ENCODE peak calls at places on chromosomes 1 and 21, in ten cellular contexts. One of them, this sample, is unnamed.
A peak's percentile ranks its signal among the peaks of the same experiment; 100 is the strongest.

GRCh38 chr1:236141447-236142357 is 637 bp upstream of the GPR137B start:
- DNase-seq in A549: peak; percentile 43
- DNase-seq in heart left ventricle: no peak
- DNase-seq in cardiac muscle cell: peak; percentile 52
- DNase-seq in uterus: no peak
- DNase-seq in breast epithelium: no peak
- DNase-seq in prostate gland: no peak
- DNase-seq in mammary epithelial cell: peak; percentile 40
- DNase-seq in Panc1: no peak
- DNase-seq in body of pancreas: no peak
- DNase-seq in this sample: peak; percentile 40

GRCh38 chr1:162056568-162056967 is 12.9 kb upstream of the NOS1AP start:
- DNase-seq in A549: no peak
- DNase-seq in heart left ventricle: no peak
- DNase-seq in cardiac muscle cell: no peak
- DNase-seq in uterus: no peak
- DNase-seq in breast epithelium: no peak
- DNase-seq in prostate gland: no peak
- DNase-seq in mammary epithelial cell: no peak
- DNase-seq in Panc1: no peak
- DNase-seq in body of pancreas: no peak
- DNase-seq in this sample: no peak

GRCh38 chr1:43421976-43422750 is 31.6 kb downstream of the HYI start:
- DNase-seq in A549: no peak
- DNase-seq in heart left ventricle: no peak
- DNase-seq in cardiac muscle cell: no peak
- DNase-seq in uterus: no peak
- DNase-seq in breast epithelium: no peak
- DNase-seq in prostate gland: no peak
- DNase-seq in mammary epithelial cell: no peak
- DNase-seq in Panc1: no peak
- DNase-seq in body of pancreas: no peak
- DNase-seq in this sample: no peak

GRCh38 chr1:162069334-162070093 is at the start of gene NOS1AP:
- DNase-seq in A549: peak; percentile 63
- DNase-seq in heart left ventricle: peak; percentile 76
- DNase-seq in cardiac muscle cell: peak; percentile 91
- DNase-seq in uterus: peak; percentile 31
- DNase-seq in breast epithelium: peak; percentile 79
- DNase-seq in prostate gland: peak; percentile 86
- DNase-seq in mammary epithelial cell: peak; percentile 68
- DNase-seq in Panc1: no peak
- DNase-seq in body of pancreas: peak; percentile 85
- DNase-seq in this sample: peak; percentile 69

GRCh38 chr1:216632980-216633379 is 90.2 kb downstream of the ESRRG start:
- DNase-seq in A549: no peak
- DNase-seq in heart left ventricle: no peak
- DNase-seq in cardiac muscle cell: peak; percentile 30
- DNase-seq in uterus: no peak
- DNase-seq in breast epithelium: no peak
- DNase-seq in prostate gland: no peak
- DNase-seq in mammary epithelial cell: no peak
- DNase-seq in Panc1: no peak
- DNase-seq in body of pancreas: no peak
- DNase-seq in this sample: no peak

GRCh38 chr1:9195651-9196050 is 38.9 kb upstream of the H6PD start:
- DNase-seq in A549: no peak
- DNase-seq in heart left ventricle: no peak
- DNase-seq in cardiac muscle cell: no peak
- DNase-seq in uterus: no peak
- DNase-seq in breast epithelium: no peak
- DNase-seq in prostate gland: no peak
- DNase-seq in mammary epithelial cell: no peak
- DNase-seq in Panc1: no peak
- DNase-seq in body of pancreas: no peak
- DNase-seq in this sample: no peak

GRCh38 chr21:28308516-28308915 is 684.2 kb downstream of the LTN1 start:
- DNase-seq in A549: no peak
- DNase-seq in heart left ventricle: no peak
- DNase-seq in cardiac muscle cell: no peak
- DNase-seq in uterus: no peak
- DNase-seq in breast epithelium: no peak
- DNase-seq in prostate gland: no peak
- DNase-seq in mammary epithelial cell: peak; percentile 58
- DNase-seq in Panc1: no peak
- DNase-seq in body of pancreas: no peak
- DNase-seq in this sample: no peak

GRCh38 chr1:16068356-16069270 is 4.8 kb downstream of the FAM131C start:
- DNase-seq in A549: no peak
- DNase-seq in heart left ventricle: peak; percentile 73
- DNase-seq in cardiac muscle cell: no peak
- DNase-seq in uterus: no peak
- DNase-seq in breast epithelium: no peak
- DNase-seq in prostate gland: no peak
- DNase-seq in mammary epithelial cell: peak; percentile 24
- DNase-seq in Panc1: no peak
- DNase-seq in body of pancreas: peak; percentile 67
- DNase-seq in this sample: peak; percentile 62

GRCh38 chr1:225845633-225846259 is 35.8 kb downstream of the EPHX1 start:
- DNase-seq in A549: peak; percentile 88
- DNase-seq in heart left ventricle: peak; percentile 80
- DNase-seq in cardiac muscle cell: peak; percentile 77
- DNase-seq in uterus: peak; percentile 86
- DNase-seq in breast epithelium: peak; percentile 79
- DNase-seq in prostate gland: peak; percentile 82
- DNase-seq in mammary epithelial cell: peak; percentile 56
- DNase-seq in Panc1: peak; percentile 10
- DNase-seq in body of pancreas: peak; percentile 79
- DNase-seq in this sample: peak; percentile 81

GRCh38 chr1:66274634-66275033 is 259.3 kb upstream of the SGIP1 start:
- DNase-seq in A549: no peak
- DNase-seq in heart left ventricle: no peak
- DNase-seq in cardiac muscle cell: no peak
- DNase-seq in uterus: no peak
- DNase-seq in breast epithelium: no peak
- DNase-seq in prostate gland: no peak
- DNase-seq in mammary epithelial cell: peak; percentile 85
- DNase-seq in Panc1: no peak
- DNase-seq in body of pancreas: no peak
- DNase-seq in this sample: no peak

GRCh38 chr21:21101911-21102310 is 103.7 kb downstream of the NCAM2 start:
- DNase-seq in A549: no peak
- DNase-seq in heart left ventricle: no peak
- DNase-seq in cardiac muscle cell: peak; percentile 61
- DNase-seq in uterus: no peak
- DNase-seq in breast epithelium: no peak
- DNase-seq in prostate gland: peak; percentile 9
- DNase-seq in mammary epithelial cell: no peak
- DNase-seq in Panc1: no peak
- DNase-seq in body of pancreas: no peak
- DNase-seq in this sample: no peak
- TF ChIP-seq CTCF in A549: no peak
- TF ChIP-seq CTCF in heart left ventricle: peak; percentile 42
- TF ChIP-seq CTCF in cardiac muscle cell: peak; percentile 48
- TF ChIP-seq CTCF in uterus: no peak
- TF ChIP-seq CTCF in breast epithelium: no peak
- TF ChIP-seq CTCF in prostate gland: no peak
- TF ChIP-seq CTCF in mammary epithelial cell: no peak
- TF ChIP-seq CTCF in Panc1: peak; percentile 21
- TF ChIP-seq CTCF in body of pancreas: no peak
- TF ChIP-seq CTCF in this sample: peak; percentile 36

GRCh38 chr1:46717654-46718053 is 1.3 kb downstream of the EFCAB14 start:
- DNase-seq in A549: no peak
- DNase-seq in heart left ventricle: no peak
- DNase-seq in cardiac muscle cell: no peak
- DNase-seq in uterus: no peak
- DNase-seq in breast epithelium: no peak
- DNase-seq in prostate gland: no peak
- DNase-seq in mammary epithelial cell: no peak
- DNase-seq in Panc1: no peak
- DNase-seq in body of pancreas: no peak
- DNase-seq in this sample: no peak
- H3K4me3 ChIP-seq in A549: peak overlapping the region; percentile 97
- H3K4me3 ChIP-seq in heart left ventricle: peak overlapping the region; percentile 89
- H3K4me3 ChIP-seq in cardiac muscle cell: peak overlapping the region; percentile 65
- H3K4me3 ChIP-seq in uterus: peak overlapping the region; percentile 68
- H3K4me3 ChIP-seq in breast epithelium: peak overlapping the region; percentile 97
- H3K4me3 ChIP-seq in prostate gland: peak overlapping the region; percentile 87
- H3K4me3 ChIP-seq in mammary epithelial cell: peak overlapping the region; percentile 93
- H3K4me3 ChIP-seq in Panc1: peak overlapping the region; percentile 96
- H3K4me3 ChIP-seq in body of pancreas: peak overlapping the region; percentile 77
- H3K4me3 ChIP-seq in this sample: no peak overlapping the region

GRCh38 chr1:109823543-109824348 is 60.0 kb upstream of the EPS8L3 start:
- DNase-seq in A549: peak; percentile 83
- DNase-seq in heart left ventricle: peak; percentile 35
- DNase-seq in cardiac muscle cell: peak; percentile 36
- DNase-seq in uterus: peak; percentile 37
- DNase-seq in breast epithelium: no peak
- DNase-seq in prostate gland: no peak
- DNase-seq in mammary epithelial cell: peak; percentile 21
- DNase-seq in Panc1: no peak
- DNase-seq in body of pancreas: no peak
- DNase-seq in this sample: peak; percentile 60

GRCh38 chr1:109822749-109823542 is 59.2 kb upstream of the EPS8L3 start:
- DNase-seq in A549: no peak
- DNase-seq in heart left ventricle: no peak
- DNase-seq in cardiac muscle cell: no peak
- DNase-seq in uterus: no peak
- DNase-seq in breast epithelium: no peak
- DNase-seq in prostate gland: no peak
- DNase-seq in mammary epithelial cell: no peak
- DNase-seq in Panc1: no peak
- DNase-seq in body of pancreas: no peak
- DNase-seq in this sample: no peak

GRCh38 chr1:109826446-109826845 is 62.7 kb upstream of the EPS8L3 start:
- DNase-seq in A549: no peak
- DNase-seq in heart left ventricle: no peak
- DNase-seq in cardiac muscle cell: no peak
- DNase-seq in uterus: no peak
- DNase-seq in breast epithelium: no peak
- DNase-seq in prostate gland: no peak
- DNase-seq in mammary epithelial cell: no peak
- DNase-seq in Panc1: no peak
- DNase-seq in body of pancreas: no peak
- DNase-seq in this sample: no peak

GRCh38 chr1:109825774-109826173 is 62.1 kb upstream of the EPS8L3 start:
- DNase-seq in A549: no peak
- DNase-seq in heart left ventricle: no peak
- DNase-seq in cardiac muscle cell: no peak
- DNase-seq in uterus: no peak
- DNase-seq in breast epithelium: no peak
- DNase-seq in prostate gland: no peak
- DNase-seq in mammary epithelial cell: no peak
- DNase-seq in Panc1: no peak
- DNase-seq in body of pancreas: no peak
- DNase-seq in this sample: no peak

DNA sequence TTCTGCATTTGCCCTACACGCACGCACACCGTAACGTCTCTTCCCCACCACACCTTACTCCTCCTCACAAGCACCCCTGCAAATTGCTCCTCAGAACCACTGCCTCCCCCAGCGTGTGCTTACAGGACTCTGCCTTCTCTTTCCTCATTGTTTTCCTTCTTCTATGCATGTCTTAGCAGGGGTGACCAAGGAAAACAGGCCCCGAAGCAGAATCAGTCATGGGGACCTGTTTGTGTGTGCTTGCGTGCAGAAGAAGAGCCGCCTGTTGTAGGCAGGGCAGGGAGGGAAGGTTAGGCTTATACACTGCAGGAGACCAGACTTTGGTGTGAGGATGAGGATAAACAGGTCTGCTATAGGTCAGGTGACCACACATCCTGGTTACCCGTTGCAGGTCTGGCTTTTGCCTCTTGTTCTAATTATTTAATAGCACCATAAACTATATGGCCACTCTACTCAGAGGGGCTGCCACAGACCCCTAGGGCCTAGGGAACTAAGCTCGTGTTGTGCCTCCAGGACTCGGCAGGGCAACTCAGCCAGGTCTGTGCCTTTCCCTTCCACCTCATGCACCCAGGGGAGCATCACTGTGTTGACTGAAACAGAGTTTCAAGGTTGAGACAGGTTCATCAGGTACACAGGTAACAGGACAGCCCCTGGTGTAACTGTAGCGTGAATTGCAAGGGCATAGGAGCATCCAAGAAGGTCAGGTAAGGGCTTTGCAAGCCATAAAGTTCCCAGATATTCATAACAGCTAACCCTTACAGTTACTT is 60.8 kb upstream of the EPS8L3 start:
- DNase-seq in A549: no peak
- DNase-seq in heart left ventricle: no peak
- DNase-seq in cardiac muscle cell: no peak
- DNase-seq in uterus: no peak
- DNase-seq in breast epithelium: no peak
- DNase-seq in prostate gland: no peak
- DNase-seq in mammary epithelial cell: no peak
- DNase-seq in Panc1: no peak
- DNase-seq in body of pancreas: no peak
- DNase-seq in this sample: no peak
- H3K4me1 ChIP-seq in A549: peaks cover 81% of the 10 kb centered on the region
- H3K4me1 ChIP-seq in heart left ventricle: peaks cover 8% of the 10 kb centered on the region
- H3K4me1 ChIP-seq in cardiac muscle cell: no peaks in the 10 kb centered on the region
- H3K4me1 ChIP-seq in uterus: no peaks in the 10 kb centered on the region
- H3K4me1 ChIP-seq in breast epithelium: peaks cover 6% of the 10 kb centered on the region
- H3K4me1 ChIP-seq in prostate gland: no peaks in the 10 kb centered on the region
- H3K4me1 ChIP-seq in mammary epithelial cell: peaks cover 58% of the 10 kb centered on the region
- H3K4me1 ChIP-seq in Panc1: peaks cover 61% of the 10 kb centered on the region
- H3K4me1 ChIP-seq in body of pancreas: no peaks in the 10 kb centered on the region
- H3K4me1 ChIP-seq in this sample: peaks cover 40% of the 10 kb centered on the region

GRCh38 chr1:88876573-88877335 is 14.6 kb downstream of the GTF2B start:
- DNase-seq in A549: no peak
- DNase-seq in heart left ventricle: no peak
- DNase-seq in cardiac muscle cell: no peak
- DNase-seq in uterus: no peak
- DNase-seq in breast epithelium: no peak
- DNase-seq in prostate gland: no peak
- DNase-seq in mammary epithelial cell: no peak
- DNase-seq in Panc1: no peak
- DNase-seq in body of pancreas: no peak
- DNase-seq in this sample: no peak

GRCh38 chr1:88878731-88879130 is 12.6 kb downstream of the GTF2B start:
- DNase-seq in A549: no peak
- DNase-seq in heart left ventricle: no peak
- DNase-seq in cardiac muscle cell: no peak
- DNase-seq in uterus: no peak
- DNase-seq in breast epithelium: no peak
- DNase-seq in prostate gland: no peak
- DNase-seq in mammary epithelial cell: no peak
- DNase-seq in Panc1: no peak
- DNase-seq in body of pancreas: no peak
- DNase-seq in this sample: no peak

GRCh38 chr1:88877911-88878310 is 13.5 kb downstream of the GTF2B start:
- DNase-seq in A549: no peak
- DNase-seq in heart left ventricle: no peak
- DNase-seq in cardiac muscle cell: no peak
- DNase-seq in uterus: no peak
- DNase-seq in breast epithelium: no peak
- DNase-seq in prostate gland: no peak
- DNase-seq in mammary epithelial cell: no peak
- DNase-seq in Panc1: no peak
- DNase-seq in body of pancreas: no peak
- DNase-seq in this sample: no peak

GRCh38 chr1:88875595-88875994 is 15.8 kb downstream of the GTF2B start:
- DNase-seq in A549: no peak
- DNase-seq in heart left ventricle: no peak
- DNase-seq in cardiac muscle cell: no peak
- DNase-seq in uterus: no peak
- DNase-seq in breast epithelium: no peak
- DNase-seq in prostate gland: no peak
- DNase-seq in mammary epithelial cell: no peak
- DNase-seq in Panc1: no peak
- DNase-seq in body of pancreas: no peak
- DNase-seq in this sample: no peak

GRCh38 chr1:88877382-88877825 is 14.0 kb downstream of the GTF2B start:
- DNase-seq in A549: peak; percentile 5
- DNase-seq in heart left ventricle: no peak
- DNase-seq in cardiac muscle cell: peak; percentile 24
- DNase-seq in uterus: no peak
- DNase-seq in breast epithelium: no peak
- DNase-seq in prostate gland: no peak
- DNase-seq in mammary epithelial cell: peak; percentile 53
- DNase-seq in Panc1: no peak
- DNase-seq in body of pancreas: no peak
- DNase-seq in this sample: no peak
- TF ChIP-seq CTCF in A549: peak; percentile 55
- TF ChIP-seq CTCF in heart left ventricle: peak; percentile 71
- TF ChIP-seq CTCF in cardiac muscle cell: peak; percentile 35
- TF ChIP-seq CTCF in uterus: peak; percentile 63
- TF ChIP-seq CTCF in breast epithelium: peak; percentile 48
- TF ChIP-seq CTCF in prostate gland: no peak
- TF ChIP-seq CTCF in mammary epithelial cell: peak; percentile 28
- TF ChIP-seq CTCF in Panc1: peak; percentile 77
- TF ChIP-seq CTCF in body of pancreas: peak; percentile 73
- TF ChIP-seq CTCF in this sample: peak; percentile 76